ENCODE peak calls at places on chromosome 14, in four cellular contexts. One of them, this sample, is unnamed.

GRCh38 chr14:55760801-55761200 is 180.8 kb downstream of the KTN1 start:
- DNase-seq in K562: no peak
- DNase-seq in GM12878: no peak
- DNase-seq in HepG2: no peak
- DNase-seq in this sample: no peak

GRCh38 chr14:23118506-23119361 is at the start of gene CEBPE:
- DNase-seq in K562: no peak
- DNase-seq in HepG2: no peak
- DNase-seq in GM12878: no peak
- DNase-seq in this sample: no peak

GRCh38 chr14:48973136-48973535 is 613.0 kb downstream of the RPS29 start:
- DNase-seq in GM12878: no peak
- DNase-seq in HepG2: no peak
- DNase-seq in K562: no peak
- DNase-seq in this sample: no peak

GRCh38 chr14:103879570-103880333 is 32.4 kb upstream of the PPP1R13B start:
- DNase-seq in HepG2: peak; percentile 97
- DNase-seq in GM12878: no peak
- DNase-seq in K562: peak; percentile 25
- DNase-seq in this sample: no peak

GRCh38 chr14:93173943-93174395 is 10.7 kb downstream of the MOAP1 start:
- DNase-seq in GM12878: no peak
- DNase-seq in K562: peak; percentile 16
- DNase-seq in HepG2: no peak
- DNase-seq in this sample: no peak

GRCh38 chr14:75295061-75295461 is 16.4 kb downstream of the FOS start:
- DNase-seq in HepG2: no peak
- DNase-seq in K562: peak; percentile 59
- DNase-seq in GM12878: no peak
- DNase-seq in this sample: peak; percentile 39

GRCh38 chr14:50954811-50955372 is 10.6 kb upstream of the PYGL start:
- DNase-seq in HepG2: peak; percentile 33
- DNase-seq in K562: no peak
- DNase-seq in GM12878: no peak
- DNase-seq in this sample: peak; percentile 30

GRCh38 chr14:51957950-51958349 is 31.4 kb upstream of the RTRAF start:
- DNase-seq in K562: no peak
- DNase-seq in GM12878: no peak
- DNase-seq in HepG2: no peak
- DNase-seq in this sample: no peak

GRCh38 chr14:105540811-105541210 is 14.4 kb downstream of the TMEM121 start:
- DNase-seq in GM12878: no peak
- DNase-seq in HepG2: no peak
- DNase-seq in K562: no peak
- DNase-seq in this sample: no peak

GRCh38 chr14:101721111-101721510 is 40.4 kb upstream of the PPP2R5C start:
- DNase-seq in K562: no peak
- DNase-seq in HepG2: no peak
- DNase-seq in GM12878: no peak
- DNase-seq in this sample: peak; percentile 1

GRCh38 chr14:50946234-50946935 is 2.1 kb upstream of the PYGL start:
- DNase-seq in K562: no peak
- DNase-seq in HepG2: peak; percentile 30
- DNase-seq in GM12878: no peak
- DNase-seq in this sample: no peak

GRCh38 chr14:101874001-101874400 is 90.4 kb upstream of the DYNC1H1 start:
- DNase-seq in K562: no peak
- DNase-seq in HepG2: no peak
- DNase-seq in GM12878: no peak
- DNase-seq in this sample: no peak

GRCh38 chr14:91244501-91244901 is at the start of gene GPR68:
- DNase-seq in GM12878: no peak
- DNase-seq in HepG2: no peak
- DNase-seq in K562: no peak
- DNase-seq in this sample: no peak

GRCh38 chr14:103314496-103315277 is 19.4 kb upstream of the EIF5 start:
- DNase-seq in HepG2: peak; percentile 23
- DNase-seq in GM12878: no peak
- DNase-seq in K562: peak; percentile 61
- DNase-seq in this sample: no peak

GRCh38 chr14:23930742-23931141 is 22.8 kb upstream of the DHRS4 start:
- DNase-seq in GM12878: no peak
- DNase-seq in HepG2: no peak
- DNase-seq in K562: no peak
- DNase-seq in this sample: no peak

GRCh38 chr14:70776197-70776596 is 33.1 kb downstream of the MAP3K9 start:
- DNase-seq in GM12878: peak; percentile 41
- DNase-seq in K562: no peak
- DNase-seq in HepG2: no peak
- DNase-seq in this sample: no peak

GRCh38 chr14:103880986-103881926 is 33.9 kb upstream of the PPP1R13B start:
- DNase-seq in K562: no peak
- DNase-seq in GM12878: no peak
- DNase-seq in HepG2: peak; percentile 75
- DNase-seq in this sample: no peak

GRCh38 chr14:76502638-76503037 is 126.7 kb downstream of the ESRRB start:
- DNase-seq in HepG2: no peak
- DNase-seq in K562: no peak
- DNase-seq in GM12878: peak; percentile 49
- DNase-seq in this sample: no peak

GRCh38 chr14:50756300-50756699 is 74.7 kb downstream of the NIN start:
- DNase-seq in GM12878: no peak
- DNase-seq in K562: no peak
- DNase-seq in HepG2: no peak
- DNase-seq in this sample: no peak

GRCh38 chr14:68374682-68375081 is 418.2 kb downstream of the ZFP36L1 start:
- DNase-seq in HepG2: no peak
- DNase-seq in GM12878: no peak
- DNase-seq in K562: no peak
- DNase-seq in this sample: no peak

GRCh38 chr14:76015191-76015590 is 29.6 kb downstream of the IFT43 start:
- DNase-seq in HepG2: no peak
- DNase-seq in GM12878: no peak
- DNase-seq in K562: no peak
- DNase-seq in this sample: no peak

GRCh38 chr14:90971687-90972086 is 88.8 kb downstream of the RPS6KA5 start:
- DNase-seq in K562: no peak
- DNase-seq in GM12878: no peak
- DNase-seq in HepG2: no peak
- DNase-seq in this sample: no peak

GRCh38 chr14:61585598-61586538 is 109.4 kb upstream of the HIF1A start:
- DNase-seq in HepG2: no peak
- DNase-seq in GM12878: no peak
- DNase-seq in K562: no peak
- DNase-seq in this sample: peak; percentile 55

GRCh38 chr14:68518910-68519686 is 273.8 kb downstream of the ZFP36L1 start:
- DNase-seq in HepG2: no peak
- DNase-seq in K562: no peak
- DNase-seq in GM12878: no peak
- DNase-seq in this sample: no peak

GRCh38 chr14:91910201-91910600 is 37.3 kb downstream of the FBLN5 start:
- DNase-seq in K562: no peak
- DNase-seq in GM12878: no peak
- DNase-seq in HepG2: no peak
- DNase-seq in this sample: no peak

DNA sequence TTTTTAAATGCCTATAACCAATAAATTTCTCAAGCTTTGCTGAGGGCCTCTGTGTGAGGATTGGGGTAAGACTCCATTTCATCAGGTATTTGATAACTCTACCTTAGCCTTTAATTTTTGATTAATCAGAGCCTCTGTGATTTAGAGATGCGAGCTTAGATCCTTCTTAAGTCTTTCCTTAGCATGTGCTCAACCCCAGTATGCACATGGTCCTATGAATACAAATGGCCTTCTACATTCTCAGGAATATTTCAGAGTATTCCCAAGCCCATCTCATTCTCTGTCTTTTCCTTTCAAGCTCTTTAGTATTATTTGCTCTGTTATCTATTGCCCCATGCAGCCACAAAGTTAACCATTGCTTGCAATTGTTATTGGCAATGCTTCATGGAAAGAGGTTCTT is 1407.7 kb downstream of the LRFN5 start:
- DNase-seq in HepG2: no peak
- DNase-seq in GM12878: no peak
- DNase-seq in K562: no peak
- DNase-seq in this sample: no peak
- TF ChIP-seq TARDBP in HepG2: no peak
- TF ChIP-seq TARDBP in GM12878: no peak
- TF ChIP-seq TARDBP in K562: no peak
- TF ChIP-seq TARDBP in this sample: no peak

GRCh38 chr14:24940213-24940783 is 109.6 kb downstream of the STXBP6 start:
- DNase-seq in K562: no peak
- DNase-seq in GM12878: no peak
- DNase-seq in HepG2: no peak
- DNase-seq in this sample: no peak
- TF ChIP-seq TARDBP in K562: no peak
- TF ChIP-seq TARDBP in GM12878: no peak
- TF ChIP-seq TARDBP in HepG2: no peak
- TF ChIP-seq TARDBP in this sample: no peak

GRCh38 chr14:88825503-88825902 is 1.1 kb downstream of the TTC8 start:
- DNase-seq in K562: no peak
- DNase-seq in GM12878: no peak
- DNase-seq in HepG2: no peak
- DNase-seq in this sample: no peak
- TF ChIP-seq TARDBP in K562: no peak
- TF ChIP-seq TARDBP in GM12878: no peak
- TF ChIP-seq TARDBP in HepG2: no peak
- TF ChIP-seq TARDBP in this sample: no peak

DNA sequence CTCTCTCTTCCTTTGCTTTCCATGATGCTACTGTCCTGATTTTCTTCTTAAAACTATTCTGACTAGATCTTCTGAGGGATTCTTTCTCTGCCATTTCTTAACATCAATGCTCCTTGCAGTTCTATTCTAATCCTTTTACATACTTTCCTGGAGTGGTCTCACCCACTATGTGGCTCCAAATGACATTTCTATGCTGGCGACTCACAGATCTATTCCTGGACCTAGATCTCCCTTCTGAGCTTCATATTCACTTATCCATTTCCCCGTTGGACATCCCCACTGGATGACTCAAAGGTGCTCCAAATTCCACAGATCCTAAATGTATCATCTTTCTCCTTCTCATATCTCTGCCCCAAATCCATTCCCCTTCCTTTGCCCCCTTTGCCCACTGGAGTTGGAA is 4.1 kb downstream of the TEP1 start:
- DNase-seq in GM12878: no peak
- DNase-seq in HepG2: no peak
- DNase-seq in K562: no peak
- DNase-seq in this sample: no peak
- TF ChIP-seq TARDBP in GM12878: no peak
- TF ChIP-seq TARDBP in HepG2: no peak
- TF ChIP-seq TARDBP in K562: no peak
- TF ChIP-seq TARDBP in this sample: no peak

GRCh38 chr14:99134333-99135046 is 137.5 kb downstream of the BCL11B start:
- DNase-seq in K562: no peak
- DNase-seq in GM12878: no peak
- DNase-seq in HepG2: no peak
- DNase-seq in this sample: no peak
- TF ChIP-seq TARDBP in K562: no peak
- TF ChIP-seq TARDBP in GM12878: no peak
- TF ChIP-seq TARDBP in HepG2: no peak
- TF ChIP-seq TARDBP in this sample: no peak

GRCh38 chr14:96002511-96002884 is 36.7 kb upstream of the C14orf132 start:
- DNase-seq in GM12878: no peak
- DNase-seq in HepG2: no peak
- DNase-seq in K562: no peak
- DNase-seq in this sample: no peak

GRCh38 chr14:95998656-95999055 is 40.5 kb upstream of the C14orf132 start:
- DNase-seq in GM12878: no peak
- DNase-seq in K562: no peak
- DNase-seq in HepG2: no peak
- DNase-seq in this sample: no peak

GRCh38 chr14:96001866-96002510 is 37.2 kb upstream of the C14orf132 start:
- DNase-seq in HepG2: no peak
- DNase-seq in GM12878: no peak
- DNase-seq in K562: no peak
- DNase-seq in this sample: no peak
- TF ChIP-seq TARDBP in HepG2: no peak
- TF ChIP-seq TARDBP in GM12878: no peak
- TF ChIP-seq TARDBP in K562: no peak
- TF ChIP-seq TARDBP in this sample: no peak

DNA sequence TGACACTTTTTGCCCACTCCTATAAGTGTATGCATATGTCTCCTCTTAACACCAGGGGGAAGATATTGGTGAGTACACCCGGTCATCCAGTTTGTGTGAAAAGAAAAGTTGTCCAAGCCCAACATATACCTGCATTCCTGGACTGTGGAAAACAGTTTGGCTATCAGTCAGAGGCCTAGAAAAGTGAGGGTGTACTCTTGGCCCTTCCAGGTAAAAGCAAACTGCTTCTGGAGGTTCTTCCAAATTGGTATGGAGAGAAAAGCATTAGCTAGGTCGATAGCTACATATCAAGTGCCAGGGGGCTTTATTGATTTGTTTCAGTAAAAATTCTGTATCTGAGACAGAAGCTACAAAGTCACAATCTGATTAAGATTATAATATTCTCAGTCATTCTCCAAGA is 144.0 kb downstream of the SPTSSA start:
- DNase-seq in K562: no peak
- DNase-seq in HepG2: no peak
- DNase-seq in GM12878: no peak
- DNase-seq in this sample: no peak
- TF ChIP-seq TARDBP in K562: no peak
- TF ChIP-seq TARDBP in HepG2: no peak
- TF ChIP-seq TARDBP in GM12878: no peak
- TF ChIP-seq TARDBP in this sample: no peak

This sample was measured in HEK293T.